ENCODE peak calls at places on chromosome 11, in five cellular contexts. N is NCI-H2171; P is heart right ventricle; E is EH; L is activated effector memory CD4-positive, alpha-beta T cell treated with Interleukin-2 at 50 U/mL for 16 hours. B is an unnamed sample.

GRCh38 chr11:46537851-46538295 is 56.0 kb downstream of the AMBRA1 start:
- DNase-seq in N (peak; percentile 65), P (peak; percentile 71), E (peak; percentile 79), L (peak; percentile 39), B (no peak)

GRCh38 chr11:125304876-125305275 is 140.3 kb downstream of the PKNOX2 start:
- DNase-seq in N (no peak), P (no peak), E (no peak), L (no peak), B (no peak)

GRCh38 chr11:6263664-6264063 is 4.0 kb downstream of the CCKBR start:
- DNase-seq in N (no peak), P (no peak), E (no peak), L (no peak), B (no peak)

GRCh38 chr11:70243912-70244652 is 26.4 kb upstream of the PPFIA1 start:
- DNase-seq in N (no peak), P (no peak), E (peak; percentile 38), L (no peak), B (no peak)

GRCh38 chr11:71298016-71298550 is 45.7 kb upstream of the SHANK2 start:
- DNase-seq in N (no peak), P (no peak), E (no peak), L (no peak), B (no peak)

GRCh38 chr11:62497132-62497915 is 49.3 kb downstream of the AHNAK start:
- DNase-seq in N (no peak), P (no peak), E (peak; percentile 75), L (no peak), B (no peak)

GRCh38 chr11:113350646-113351045 is 36.3 kb downstream of the TTC12 start:
- DNase-seq in N (no peak), P (no peak), E (no peak), L (no peak), B (no peak)

GRCh38 chr11:45224766-45225165 is 61.4 kb downstream of the SYT13 start:
- DNase-seq in N (no peak), P (no peak), E (no peak), L (no peak), B (no peak)

GRCh38 chr11:78000193-78000592 is 5.7 kb upstream of the INTS4 start:
- DNase-seq in N (peak; percentile 78), P (peak; percentile 25), E (peak; percentile 78), L (peak; percentile 5), B (no peak)

GRCh38 chr11:73914284-73914683 is 36.5 kb upstream of the DNAJB13 start:
- DNase-seq in N (no peak), P (no peak), E (no peak), L (no peak), B (no peak)

GRCh38 chr11:10414659-10415058 is 40.4 kb upstream of the AMPD3 start:
- DNase-seq in N (no peak), P (peak; percentile 24), E (peak; percentile 84), L (no peak), B (no peak)

GRCh38 chr11:9231848-9232177 is 33.3 kb downstream of the DENND5A start:
- DNase-seq in N (no peak), P (peak; percentile 33), E (peak; percentile 53), L (no peak), B (no peak)

GRCh38 chr11:56700242-56700918 is 1.5 kb downstream of the OR9G1 start:
- DNase-seq in N (no peak), P (no peak), E (no peak), L (no peak), B (no peak)

GRCh38 chr11:95727630-95728029 is 62.0 kb downstream of the FAM76B start:
- DNase-seq in N (no peak), P (no peak), E (no peak), L (no peak), B (no peak)

GRCh38 chr11:2294340-2295290 is 7.1 kb downstream of the C11orf21 start:
- DNase-seq in N (no peak), P (no peak), E (no peak), L (no peak), B (no peak)

GRCh38 chr11:69368119-69368880 is 74.3 kb downstream of the MYEOV start:
- DNase-seq in N (no peak), P (peak; percentile 1), E (no peak), L (no peak), B (peak; percentile 38)

GRCh38 chr11:3186166-3186953 is 21.2 kb upstream of the OSBPL5 start:
- DNase-seq in N (no peak), P (no peak), E (no peak), L (no peak), B (no peak)

GRCh38 chr11:790721-791564 is 1.1 kb upstream of the CEND1 start:
- DNase-seq in N (no peak), P (no peak), E (peak; percentile 49), L (no peak), B (no peak)

GRCh38 chr11:12800032-12800671 is 125.9 kb downstream of the TEAD1 start:
- DNase-seq in N (no peak), P (no peak), E (peak; percentile 83), L (no peak), B (no peak)

GRCh38 chr11:134679592-134679991 is 267.6 kb upstream of the B3GAT1 start:
- DNase-seq in N (no peak), P (no peak), E (no peak), L (no peak), B (no peak)

GRCh38 chr11:43992834-43993637 is 50.6 kb downstream of the C11orf96 start:
- DNase-seq in N (peak; percentile 64), P (peak; percentile 52), E (peak; percentile 37), L (no peak), B (no peak)

GRCh38 chr11:1854132-1854948 is 1.5 kb downstream of the LSP1 start:
- DNase-seq in N (no peak), P (no peak), E (no peak), L (no peak), B (no peak)

GRCh38 chr11:8652140-8652539 is 30.3 kb downstream of the TRIM66 start:
- DNase-seq in N (no peak), P (no peak), E (peak; percentile 99), L (no peak), B (no peak)